ENCODE peak calls at places on chromosomes 13 and 19, in seven cellular contexts. A is CD8-positive, alpha-beta T cell; P is AG04450; W is PC-9; G is lower lobe of right lung; U is IMR-90; H is breast epithelium. C is an unnamed sample. For H3K9me3, the result is how much of the 10 kb centered on the place peaks cover.

GRCh38 chr13:32267836-32268439 is 47.2 kb downstream of the ZAR1L start:
- DNase-seq in A (peak), P (no peak), W (no peak), G (no peak), U (no peak), H (no peak), C (peak)

GRCh38 chr13:100644328-100644727 is 30.3 kb downstream of the TMTC4 start:
- DNase-seq in A (no peak), P (peak), W (no peak), G (no peak), U (peak), H (no peak), C (no peak)

GRCh38 chr13:26184791-26185250 is 37.3 kb downstream of the RNF6 start:
- DNase-seq in A (peak), P (peak), W (peak), G (peak), U (peak), H (peak), C (peak)

GRCh38 chr19:5397804-5398692 is 57.2 kb upstream of the ZNRF4 start:
- DNase-seq in A (no peak), P (no peak), W (no peak), G (no peak), U (no peak), H (no peak), C (no peak)

GRCh38 chr19:15177269-15178116 is 23.3 kb downstream of the NOTCH3 start:
- DNase-seq in A (peak), P (no peak), W (no peak), G (peak), U (peak), H (peak), C (peak)

GRCh38 chr13:73397486-73398020 is 338.7 kb downstream of the KLF5 start:
- DNase-seq in A (no peak), P (no peak), W (no peak), G (no peak), U (no peak), H (no peak), C (no peak)

GRCh38 chr19:49335071-49335783 is at the start of gene CD37:
- DNase-seq in A (peak), P (no peak), W (no peak), G (peak), U (no peak), H (peak), C (peak)

GRCh38 chr13:69389899-69390298 is 717.7 kb upstream of the ATXN8OS start:
- DNase-seq in A (no peak), P (no peak), W (no peak), G (no peak), U (no peak), H (no peak), C (no peak)

GRCh38 chr13:85368686-85369085 is 430.5 kb downstream of the SLITRK6 start:
- DNase-seq in A (no peak), P (no peak), W (no peak), G (no peak), U (no peak), H (no peak), C (no peak)

GRCh38 chr13:111912453-111912866 is 154.5 kb upstream of the SOX1 start:
- DNase-seq in A (peak), P (no peak), W (no peak), G (no peak), U (no peak), H (peak), C (no peak)

GRCh38 chr13:27379694-27380596 is 44.5 kb upstream of the GTF3A start:
- DNase-seq in A (peak), P (no peak), W (peak), G (no peak), U (peak), H (peak), C (peak)

GRCh38 chr19:21709464-21709863 is 57.9 kb downstream of the ZNF100 start:
- DNase-seq in A (no peak), P (no peak), W (no peak), G (no peak), U (no peak), H (no peak), C (no peak)

GRCh38 chr13:97913206-97913605 is 40.3 kb upstream of the IPO5 start:
- DNase-seq in A (no peak), P (no peak), W (no peak), G (no peak), U (no peak), H (no peak), C (no peak)

GRCh38 chr13:45728759-45729158 is 26.6 kb downstream of the CBY2 start:
- DNase-seq in A (no peak), P (no peak), W (no peak), G (no peak), U (no peak), H (no peak), C (no peak)

GRCh38 chr13:32910530-32910929 is 105.7 kb upstream of the KL start:
- DNase-seq in A (no peak), P (no peak), W (peak), G (no peak), U (no peak), H (no peak), C (no peak)

GRCh38 chr19:686589-687297 is 8.5 kb downstream of the PRSS57 start:
- DNase-seq in A (no peak), P (no peak), W (no peak), G (no peak), U (no peak), H (no peak), C (no peak)

GRCh38 chr13:23428183-23428528 is 5.3 kb downstream of the SACS start:
- DNase-seq in A (no peak), P (no peak), W (no peak), G (no peak), U (peak), H (no peak), C (no peak)

GRCh38 chr19:12202250-12202649 is 39.4 kb downstream of the ZNF136 start:
- DNase-seq in A (peak), P (no peak), W (peak), G (peak), U (no peak), H (no peak), C (no peak)

GRCh38 chr19:34186205-34186604 is 13.9 kb downstream of the LSM14A start:
- DNase-seq in A (no peak), P (no peak), W (no peak), G (no peak), U (no peak), H (no peak), C (no peak)

GRCh38 chr19:33876192-33876591 is 79.5 kb downstream of the KCTD15 start:
- DNase-seq in A (no peak), P (no peak), W (no peak), G (no peak), U (no peak), H (no peak), C (no peak)

GRCh38 chr19:15820646-15821045 is 5.2 kb upstream of the OR10H1 start:
- DNase-seq in A (no peak), P (no peak), W (no peak), G (no peak), U (no peak), H (no peak), C (no peak)

GRCh38 chr13:44692173-44692713 is 116.1 kb upstream of the TSC22D1 start:
- DNase-seq in A (no peak), P (no peak), W (peak), G (no peak), U (peak), H (no peak), C (no peak)

GRCh38 chr19:14407889-14408640 is 11.1 kb downstream of the DDX39A start:
- DNase-seq in A (no peak), P (no peak), W (no peak), G (no peak), U (no peak), H (no peak), C (no peak)

GRCh38 chr19:14686411-14686810 is 3.4 kb upstream of the ZNF333 start:
- DNase-seq in A (peak), P (no peak), W (peak), G (peak), U (peak), H (no peak), C (no peak)

GRCh38 chr13:27449081-27449603 is 1.2 kb downstream of the MTIF3 start:
- DNase-seq in A (no peak), P (no peak), W (no peak), G (no peak), U (no peak), H (no peak), C (no peak)

GRCh38 chr13:27171244-27171829 is at the start of gene USP12:
- DNase-seq in A (no peak), P (no peak), W (no peak), G (peak), U (peak), H (peak), C (no peak)

GRCh38 chr19:3175761-3176714 is 2.5 kb upstream of the S1PR4 start:
- DNase-seq in A (peak), P (no peak), W (peak), G (peak), U (peak), H (peak), C (no peak)

GRCh38 chr19:3176715-3177501 is 1.7 kb upstream of the S1PR4 start:
- DNase-seq in A (peak), P (no peak), W (peak), G (peak), U (peak), H (no peak), C (no peak)

GRCh38 chr19:3179739-3180293 is 1.2 kb downstream of the S1PR4 start:
- DNase-seq in A (peak), P (no peak), W (no peak), G (no peak), U (no peak), H (no peak), C (no peak)

GRCh38 chr19:3178377-3178972 is at the start of gene S1PR4:
- DNase-seq in A (peak), P (no peak), W (no peak), G (peak), U (no peak), H (no peak), C (peak)

GRCh38 chr19:3178973-3179738 is 587 bp downstream of the S1PR4 start:
- DNase-seq in A (peak), P (no peak), W (no peak), G (no peak), U (no peak), H (no peak), C (no peak)
- H3K4me3 ChIP-seq in A (peak), P (no peak), W (no peak), G (peak), U (no peak), H (peak), C (peak)

GRCh38 chr13:43193789-43194188 is 170.4 kb downstream of the DNAJC15 start:
- DNase-seq in A (no peak), P (no peak), W (no peak), G (no peak), U (no peak), H (no peak), C (no peak)

GRCh38 chr13:43196750-43197149 is 173.4 kb downstream of the DNAJC15 start:
- DNase-seq in A (no peak), P (no peak), W (no peak), G (no peak), U (no peak), H (no peak), C (no peak)

GRCh38 chr13:43195551-43195950 is 172.2 kb downstream of the DNAJC15 start:
- DNase-seq in A (no peak), P (no peak), W (no peak), G (no peak), U (no peak), H (no peak), C (no peak)

GRCh38 chr13:43196171-43196611 is 172.8 kb downstream of the DNAJC15 start:
- DNase-seq in A (no peak), P (no peak), W (no peak), G (no peak), U (peak), H (no peak), C (no peak)

DNA sequence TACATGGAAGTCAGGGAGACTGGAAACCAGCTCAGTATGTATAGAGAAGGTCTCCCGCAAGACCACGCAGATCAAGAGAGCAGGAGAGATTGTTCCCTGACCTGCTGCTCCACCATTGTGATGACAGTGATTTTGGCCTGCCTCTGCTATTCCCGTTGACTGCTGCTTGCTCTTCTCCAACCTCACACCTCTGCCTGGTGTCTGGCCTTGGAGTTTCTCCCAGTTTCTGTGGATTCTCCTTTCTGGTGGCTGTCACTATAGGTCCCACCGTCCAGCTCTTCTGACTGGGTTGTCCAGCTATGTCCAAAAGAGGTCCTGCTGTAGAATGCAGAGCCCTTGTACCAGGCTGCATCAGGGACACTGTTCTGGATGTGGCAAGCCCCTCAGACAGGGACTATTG is 171.7 kb downstream of the DNAJC15 start:
- DNase-seq in A (no peak), P (no peak), W (no peak), G (no peak), U (no peak), H (no peak), C (no peak)
- H3K9me3 ChIP-seq in A (under half), P (under half), W (under half), G (under half), U (under half), H (under half), C (under half)

DNA sequence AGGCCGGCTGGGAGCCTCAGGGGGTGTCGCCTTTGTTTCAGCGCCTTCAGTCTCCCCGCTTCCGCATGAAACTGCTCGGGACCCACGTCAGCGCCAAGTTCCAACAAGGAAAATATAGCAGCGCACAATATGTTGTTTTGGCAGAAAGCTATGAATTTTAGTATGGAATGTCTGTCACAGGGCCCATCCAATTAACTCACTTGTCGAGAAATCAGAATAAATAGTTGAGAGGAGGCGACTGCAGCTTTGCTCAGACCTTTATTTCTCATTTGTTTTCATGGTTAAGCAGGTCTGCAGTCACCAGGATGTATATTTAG is 34.4 kb upstream of the MEDAG start:
- DNase-seq in A (no peak), P (no peak), W (no peak), G (no peak), U (no peak), H (no peak), C (no peak)
- H3K27ac ChIP-seq in A (no peak), P (peak), W (no peak), G (no peak), U (peak), H (peak), C (no peak)

DNA sequence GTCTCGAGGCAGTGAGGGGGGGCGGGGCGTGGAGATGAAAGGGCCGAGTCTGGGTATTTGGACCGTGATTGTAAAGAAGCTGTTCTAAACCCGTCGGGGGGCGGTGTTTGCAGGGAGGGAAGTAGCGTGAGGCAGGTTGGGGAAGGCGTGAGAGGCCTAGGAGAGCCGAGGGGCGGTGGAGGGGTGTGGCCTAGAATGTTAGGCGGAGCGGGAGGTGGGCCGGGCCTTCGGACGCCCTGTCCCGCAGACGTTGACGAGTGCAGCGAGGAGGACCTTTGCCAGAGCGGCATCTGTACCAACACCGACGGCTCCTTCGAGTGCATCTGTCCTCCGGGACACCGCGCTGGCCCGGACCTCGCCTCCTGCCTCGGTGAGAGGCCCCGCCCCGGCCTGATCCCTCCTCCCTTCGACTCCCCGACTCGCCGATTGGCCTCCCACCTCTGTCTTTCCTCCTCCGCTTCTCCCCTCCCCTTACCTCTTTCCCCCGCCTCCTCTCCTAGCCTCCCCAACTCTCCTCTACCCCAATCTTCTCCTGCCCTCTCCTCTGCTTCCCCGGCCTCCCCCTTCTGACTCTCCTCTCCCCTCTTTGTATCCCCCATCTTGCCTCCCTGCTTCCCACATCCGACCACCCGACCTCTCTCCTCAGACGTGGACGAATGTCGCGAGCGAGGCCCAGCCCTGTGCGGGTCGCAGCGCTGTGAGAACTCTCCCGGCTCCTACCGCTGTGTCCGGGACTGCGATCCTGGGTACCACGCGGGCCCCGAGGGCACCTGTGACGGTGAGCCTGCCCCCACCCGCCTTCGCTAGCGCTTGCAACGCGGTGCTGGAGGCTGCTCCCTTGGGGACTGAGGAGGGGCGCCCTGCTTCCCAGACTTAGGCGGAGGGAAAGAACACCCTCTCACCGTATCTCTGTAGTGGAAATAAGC is 12.8 kb downstream of the LTBP4 start:
- DNase-seq in A (peak), P (peak), W (peak), G (peak), U (peak), H (peak), C (peak)
- H3K4me3 ChIP-seq in A (peak), P (peak), W (peak), G (peak), U (peak), H (peak), C (peak)

C was measured in naive thymus-derived CD4-positive, alpha-beta T cell.